ENCODE peak calls at places on chromosomes 1 and 21, in six cellular contexts. K is neuronal stem cell, Y is mesendoderm, F is H9, N is IMR-90, J is H1. Z is an unnamed sample.

GRCh38 chr1:19466112-19466561 is 19.2 kb downstream of the CAPZB start:
- DNase-seq in F (no peak), Y (no peak), N (no peak), J (no peak), K (no peak), Z (no peak)

GRCh38 chr1:163528710-163529348 is 207.1 kb downstream of the NUF2 start:
- DNase-seq in J (no peak), K (no peak), Y (peak; percentile 7), F (no peak), N (peak; percentile 15), Z (peak; percentile 24)

GRCh38 chr1:70003509-70003908 is 201.9 kb downstream of the LRRC40 start:
- DNase-seq in F (no peak), N (no peak), Y (no peak), J (no peak), K (no peak), Z (no peak)

GRCh38 chr1:155003766-155004351 is 1.3 kb downstream of the ZBTB7B start:
- DNase-seq in N (peak; percentile 38), Y (peak; percentile 72), J (no peak), K (no peak), F (peak; percentile 76), Z (peak; percentile 58)

GRCh38 chr1:161044535-161044907 is 1.3 kb downstream of the USF1 start:
- DNase-seq in K (no peak), J (no peak), F (no peak), N (peak; percentile 20), Y (no peak), Z (no peak)

GRCh38 chr1:38092256-38092655 is 45.7 kb upstream of the POU3F1 start:
- DNase-seq in F (no peak), K (no peak), Y (peak; percentile 75), J (no peak), N (no peak), Z (no peak)

GRCh38 chr21:25421327-25422028 is 185.8 kb downstream of the MRPL39 start:
- DNase-seq in K (peak; percentile 20), Y (peak; percentile 77), N (peak; percentile 68), J (peak; percentile 15), F (peak; percentile 44), Z (peak; percentile 3)

GRCh38 chr1:25106981-25107642 is 125.2 kb downstream of the SYF2 start:
- DNase-seq in J (no peak), F (no peak), Y (no peak), K (no peak), N (no peak), Z (no peak)

GRCh38 chr1:153238536-153238935 is 21.0 kb upstream of the LORICRIN start:
- DNase-seq in N (no peak), F (no peak), Y (peak; percentile 55), J (no peak), K (no peak), Z (no peak)

GRCh38 chr1:41631971-41632370 is 147.5 kb upstream of the EDN2 start:
- DNase-seq in N (peak; percentile 80), F (no peak), K (no peak), J (no peak), Y (no peak), Z (peak; percentile 80)

GRCh38 chr1:155957411-155957915 is 16.0 kb downstream of the RXFP4 start:
- DNase-seq in J (no peak), K (no peak), N (no peak), Y (no peak), F (no peak), Z (no peak)

GRCh38 chr21:33655591-33656221 is 13.4 kb downstream of the ITSN1 start:
- DNase-seq in J (no peak), Y (peak; percentile 99), K (no peak), N (peak; percentile 97), F (peak; percentile 49), Z (peak; percentile 84)

GRCh38 chr1:198298653-198299052 is 141.9 kb downstream of the NEK7 start:
- DNase-seq in K (no peak), Y (peak; percentile 94), J (peak; percentile 1), N (no peak), F (peak; percentile 45), Z (no peak)

GRCh38 chr1:117232551-117232950 is 21.8 kb upstream of the VTCN1 start:
- DNase-seq in K (no peak), N (no peak), J (no peak), Y (no peak), F (no peak), Z (no peak)

GRCh38 chr1:41616563-41616962 is 132.1 kb upstream of the EDN2 start:
- DNase-seq in K (no peak), Y (no peak), N (no peak), F (no peak), J (no peak), Z (no peak)

GRCh38 chr1:25889470-25889869 is 14.0 kb upstream of the PAQR7 start:
- DNase-seq in J (no peak), N (peak; percentile 43), F (no peak), K (no peak), Y (peak; percentile 21), Z (no peak)

GRCh38 chr1:4871373-4871772 is 217.0 kb downstream of the AJAP1 start:
- DNase-seq in K (no peak), F (no peak), J (no peak), Y (no peak), N (no peak), Z (no peak)

GRCh38 chr1:234216116-234216703 is 157.0 kb upstream of the COA6 start:
- DNase-seq in Y (no peak), K (no peak), J (no peak), N (no peak), F (peak; percentile 25), Z (no peak)

GRCh38 chr1:6770727-6771567 is 14.3 kb upstream of the CAMTA1 start:
- DNase-seq in Y (peak; percentile 42), K (no peak), N (peak; percentile 50), J (peak; percentile 17), F (peak; percentile 63), Z (peak; percentile 65)

GRCh38 chr1:177307771-177308170 is 137.0 kb downstream of the BRINP2 start:
- DNase-seq in J (no peak), Y (no peak), F (no peak), K (no peak), N (peak; percentile 5), Z (no peak)

GRCh38 chr1:154832384-154832783 is 37.7 kb downstream of the KCNN3 start:
- DNase-seq in J (no peak), Y (no peak), F (no peak), N (no peak), K (no peak), Z (no peak)

GRCh38 chr1:161706483-161707347 is at the start of gene FCRLA:
- DNase-seq in Y (no peak), J (no peak), F (no peak), K (no peak), N (peak; percentile 97), Z (peak; percentile 97)

GRCh38 chr1:98940680-98941079 is 64.0 kb downstream of the PLPPR5 start:
- DNase-seq in K (no peak), F (no peak), Y (peak; percentile 40), J (no peak), N (peak; percentile 81), Z (no peak)

GRCh38 chr1:186834405-186834958 is 5.7 kb downstream of the PLA2G4A start:
- DNase-seq in K (no peak), Y (no peak), J (no peak), N (no peak), F (no peak), Z (no peak)

GRCh38 chr1:1764876-1765478 is 13.3 kb downstream of the NADK start:
- DNase-seq in N (no peak), K (no peak), J (no peak), Y (no peak), F (no peak), Z (no peak)
- H2BK15ac ChIP-seq in N (no peak overlapping the region), K (no peak overlapping the region), J (no peak overlapping the region), Y (no peak overlapping the region), F (no peak overlapping the region), Z (no peak overlapping the region)

GRCh38 chr1:203593723-203594122 is 32.9 kb upstream of the ATP2B4 start:
- DNase-seq in J (no peak), K (no peak), F (peak; percentile 52), N (peak; percentile 72), Y (peak; percentile 74), Z (peak; percentile 96)
- H3K18ac ChIP-seq in J (no peak overlapping the region), K (no peak overlapping the region), F (no peak overlapping the region), N (peak overlapping the region; percentile 10), Y (no peak overlapping the region), Z (peak overlapping the region; percentile 26)

GRCh38 chr1:93681095-93681548 is 515 bp downstream of the BCAR3 start:
- DNase-seq in N (peak; percentile 19), K (no peak), J (no peak), Y (no peak), F (no peak), Z (peak; percentile 55)

GRCh38 chr1:93681549-93682412 is at the start of gene BCAR3:
- DNase-seq in Y (peak; percentile 91), J (peak; percentile 38), K (peak; percentile 61), F (peak; percentile 85), N (peak; percentile 73), Z (peak; percentile 76)

GRCh38 chr1:93685918-93686317 is 4.3 kb upstream of the BCAR3 start:
- DNase-seq in K (no peak), Y (no peak), F (no peak), N (no peak), J (no peak), Z (no peak)

GRCh38 chr1:93680121-93681094 is 1.2 kb downstream of the BCAR3 start:
- DNase-seq in K (peak; percentile 82), N (peak; percentile 91), F (peak; percentile 89), Y (peak; percentile 96), J (peak; percentile 50), Z (peak; percentile 93)

DNA sequence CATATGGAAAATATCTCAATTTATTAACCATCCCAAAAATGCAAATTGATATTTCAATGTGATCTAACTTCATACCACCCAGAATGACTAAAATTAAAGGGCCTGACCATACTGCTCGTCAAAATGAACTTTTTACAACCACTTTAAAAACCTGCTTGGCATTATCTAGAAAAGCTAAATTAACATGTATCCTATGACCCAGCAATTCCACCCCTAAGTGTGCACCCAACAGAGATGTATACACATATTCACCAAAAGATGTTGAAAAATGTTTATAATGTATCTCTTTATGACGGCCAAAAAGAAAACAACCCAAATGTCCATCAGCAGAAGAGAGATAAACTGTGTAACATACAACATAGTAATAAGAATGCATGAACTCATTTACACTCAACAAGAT is 1.6 kb upstream of the BCAR3 start:
- DNase-seq in K (no peak), Y (no peak), N (no peak), F (no peak), J (no peak), Z (no peak)
- H2BK15ac ChIP-seq in K (no peak overlapping the region), Y (no peak overlapping the region), N (no peak overlapping the region), F (no peak overlapping the region), J (no peak overlapping the region), Z (no peak overlapping the region)

GRCh38 chr1:53945433-53946251 is at the start of gene IFT25:
- DNase-seq in K (peak; percentile 97), N (peak; percentile 93), Y (peak; percentile 96), F (peak; percentile 95), J (peak; percentile 73), Z (peak; percentile 96)
- H3K18ac ChIP-seq in K (peak within 1 kb of the TSS; percentile 98), N (peak within 1 kb of the TSS; percentile 91), Y (peak within 1 kb of the TSS; percentile 92), F (no peak within 1 kb of the TSS), J (peak within 1 kb of the TSS; percentile 93), Z (peak within 1 kb of the TSS; percentile 99)

GRCh38 chr21:44969965-44970755 is 30.3 kb downstream of the SLX9 start:
- DNase-seq in F (no peak), J (no peak), N (peak; percentile 87), Y (peak; percentile 65), K (no peak), Z (peak; percentile 80)

GRCh38 chr21:44970766-44971671 is 31.2 kb downstream of the SLX9 start:
- DNase-seq in N (no peak), Y (no peak), J (no peak), F (no peak), K (no peak), Z (no peak)

GRCh38 chr21:44972821-44973220 is 33.0 kb downstream of the SLX9 start:
- DNase-seq in J (no peak), N (peak; percentile 64), Y (no peak), F (no peak), K (no peak), Z (no peak)

GRCh38 chr21:44972301-44972814 is 32.5 kb downstream of the SLX9 start:
- DNase-seq in J (no peak), F (no peak), N (no peak), Y (peak; percentile 40), K (no peak), Z (no peak)

GRCh38 chr21:44971672-44971995 is 31.8 kb downstream of the SLX9 start:
- DNase-seq in N (no peak), F (no peak), Y (no peak), K (no peak), J (no peak), Z (no peak)
- H2BK15ac ChIP-seq in N (no peak overlapping the region), F (no peak overlapping the region), Y (no peak overlapping the region), K (no peak overlapping the region), J (no peak overlapping the region), Z (no peak overlapping the region)

Z was measured in mesenchymal stem cell.